ENCODE peak calls at places on chromosomes 5 and 9, in five cellular contexts. One of them, this sample, is unnamed.
A peak's percentile ranks its signal among the peaks of the same experiment; 100 is the strongest.

GRCh38 chr5:108046955-108047670 is 334.8 kb downstream of the FBXL17 start:
- DNase-seq in SJSA1: no peak
- DNase-seq in prostate gland: no peak
- DNase-seq in stomach: no peak
- DNase-seq in ovary: no peak
- DNase-seq in this sample: no peak

GRCh38 chr5:132747064-132747692 is at the start of gene CCNI2:
- DNase-seq in ovary: no peak
- DNase-seq in SJSA1: peak; percentile 46
- DNase-seq in stomach: peak; percentile 66
- DNase-seq in prostate gland: no peak
- DNase-seq in this sample: peak; percentile 83

GRCh38 chr5:168162464-168162863 is 129.0 kb upstream of the WWC1 start:
- DNase-seq in prostate gland: no peak
- DNase-seq in stomach: no peak
- DNase-seq in ovary: no peak
- DNase-seq in SJSA1: no peak
- DNase-seq in this sample: no peak

GRCh38 chr5:132501961-132502931 is 11.7 kb upstream of the IRF1 start:
- DNase-seq in SJSA1: peak; percentile 42
- DNase-seq in ovary: peak; percentile 13
- DNase-seq in prostate gland: peak; percentile 3
- DNase-seq in stomach: peak; percentile 65
- DNase-seq in this sample: peak; percentile 69

GRCh38 chr5:151692312-151692711 is 5.6 kb upstream of the SPARC start:
- DNase-seq in prostate gland: no peak
- DNase-seq in ovary: no peak
- DNase-seq in stomach: no peak
- DNase-seq in SJSA1: no peak
- DNase-seq in this sample: no peak

GRCh38 chr9:87395804-87396458 is 101.7 kb upstream of the DAPK1 start:
- DNase-seq in prostate gland: no peak
- DNase-seq in ovary: no peak
- DNase-seq in SJSA1: no peak
- DNase-seq in stomach: peak; percentile 42
- DNase-seq in this sample: no peak

GRCh38 chr5:14298126-14298847 is 155.1 kb downstream of the TRIO start:
- DNase-seq in stomach: no peak
- DNase-seq in ovary: peak; percentile 27
- DNase-seq in prostate gland: no peak
- DNase-seq in SJSA1: no peak
- DNase-seq in this sample: no peak

GRCh38 chr9:99690573-99690972 is 131.1 kb upstream of the NR4A3 start:
- DNase-seq in SJSA1: no peak
- DNase-seq in stomach: no peak
- DNase-seq in prostate gland: no peak
- DNase-seq in ovary: no peak
- DNase-seq in this sample: no peak

GRCh38 chr5:153618857-153619256 is 128.4 kb downstream of the GRIA1 start:
- DNase-seq in prostate gland: no peak
- DNase-seq in ovary: no peak
- DNase-seq in SJSA1: no peak
- DNase-seq in stomach: no peak
- DNase-seq in this sample: no peak

GRCh38 chr5:35954175-35954574 is 15.8 kb upstream of the CAPSL start:
- DNase-seq in prostate gland: no peak
- DNase-seq in ovary: no peak
- DNase-seq in stomach: no peak
- DNase-seq in SJSA1: no peak
- DNase-seq in this sample: peak; percentile 54

GRCh38 chr5:114055318-114055788 is 306.5 kb upstream of the KCNN2 start:
- DNase-seq in stomach: peak; percentile 46
- DNase-seq in SJSA1: peak; percentile 54
- DNase-seq in prostate gland: peak; percentile 9
- DNase-seq in ovary: peak; percentile 38
- DNase-seq in this sample: peak; percentile 72

GRCh38 chr5:160007610-160008009 is 1.3 kb upstream of the TTC1 start:
- DNase-seq in stomach: no peak
- DNase-seq in prostate gland: no peak
- DNase-seq in ovary: no peak
- DNase-seq in SJSA1: no peak
- DNase-seq in this sample: no peak

GRCh38 chr5:98639258-98639657 is 134.2 kb upstream of the RGMB start:
- DNase-seq in prostate gland: no peak
- DNase-seq in ovary: no peak
- DNase-seq in SJSA1: no peak
- DNase-seq in stomach: no peak
- DNase-seq in this sample: no peak

GRCh38 chr5:170783498-170784247 is at the start of gene GABRP:
- DNase-seq in prostate gland: no peak
- DNase-seq in SJSA1: no peak
- DNase-seq in stomach: peak; percentile 27
- DNase-seq in ovary: no peak
- DNase-seq in this sample: no peak

GRCh38 chr9:69385474-69386091 is 60.6 kb downstream of the ENTREP1 start:
- DNase-seq in SJSA1: no peak
- DNase-seq in stomach: peak; percentile 63
- DNase-seq in prostate gland: peak; percentile 78
- DNase-seq in ovary: no peak
- DNase-seq in this sample: no peak
- H3K27ac ChIP-seq in SJSA1: no peak overlapping the region
- H3K27ac ChIP-seq in stomach: peak overlapping the region; percentile 26
- H3K27ac ChIP-seq in prostate gland: peak overlapping the region; percentile 7
- H3K27ac ChIP-seq in ovary: no peak overlapping the region
- H3K27ac ChIP-seq in this sample: no peak overlapping the region

GRCh38 chr5:96716716-96717115 is 54.5 kb downstream of the CAST start:
- DNase-seq in ovary: no peak
- DNase-seq in stomach: no peak
- DNase-seq in prostate gland: no peak
- DNase-seq in SJSA1: no peak
- DNase-seq in this sample: no peak
- H3K27ac ChIP-seq in ovary: no peak overlapping the region
- H3K27ac ChIP-seq in stomach: no peak overlapping the region
- H3K27ac ChIP-seq in prostate gland: no peak overlapping the region
- H3K27ac ChIP-seq in SJSA1: no peak overlapping the region
- H3K27ac ChIP-seq in this sample: no peak overlapping the region

GRCh38 chr5:143138839-143139238 is 264.6 kb downstream of the NR3C1 start:
- DNase-seq in ovary: no peak
- DNase-seq in prostate gland: no peak
- DNase-seq in SJSA1: no peak
- DNase-seq in stomach: no peak
- DNase-seq in this sample: no peak

GRCh38 chr5:143141652-143142051 is 261.8 kb downstream of the NR3C1 start:
- DNase-seq in ovary: no peak
- DNase-seq in prostate gland: no peak
- DNase-seq in stomach: no peak
- DNase-seq in SJSA1: peak; percentile 94
- DNase-seq in this sample: no peak

GRCh38 chr5:143139585-143139984 is 263.9 kb downstream of the NR3C1 start:
- DNase-seq in prostate gland: no peak
- DNase-seq in ovary: no peak
- DNase-seq in SJSA1: no peak
- DNase-seq in stomach: no peak
- DNase-seq in this sample: no peak

GRCh38 chr5:143142596-143143435 is 260.7 kb downstream of the NR3C1 start:
- DNase-seq in stomach: peak; percentile 75
- DNase-seq in prostate gland: peak; percentile 82
- DNase-seq in ovary: peak; percentile 31
- DNase-seq in SJSA1: no peak
- DNase-seq in this sample: no peak

DNA sequence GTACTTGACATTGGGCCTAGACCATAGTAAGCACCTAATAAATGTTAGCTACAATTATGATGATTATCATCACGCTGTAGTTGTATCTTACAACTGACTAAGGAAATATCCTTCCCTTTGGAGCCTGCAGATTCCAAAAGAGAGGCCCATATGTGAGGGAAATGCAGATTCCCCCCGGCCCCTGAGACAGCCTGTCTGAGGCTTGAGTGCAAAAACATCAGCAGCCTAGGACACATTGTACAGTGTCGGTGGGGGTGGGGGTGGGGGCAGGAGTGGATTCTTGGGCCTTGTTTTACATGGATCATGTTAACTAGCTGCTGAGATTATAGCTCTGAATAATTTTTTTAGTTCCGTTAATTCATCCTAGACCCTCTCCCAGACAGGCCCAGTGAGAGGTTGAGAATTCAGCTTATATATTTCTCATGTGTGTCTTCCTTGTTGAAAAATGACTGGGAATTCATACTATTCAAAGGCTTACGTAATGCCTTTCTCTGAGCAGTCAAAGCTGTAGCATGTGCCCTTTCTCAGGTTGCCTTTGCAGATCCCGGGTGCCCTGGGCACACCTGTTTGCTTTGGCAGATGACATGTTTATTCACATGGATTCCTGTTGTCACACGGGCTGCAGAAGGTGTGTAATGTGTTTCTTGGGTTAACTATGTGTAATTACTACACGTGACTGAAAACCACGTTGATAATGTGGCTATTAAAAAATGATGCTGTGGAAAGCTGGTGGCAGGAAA is 262.8 kb downstream of the NR3C1 start:
- DNase-seq in ovary: no peak
- DNase-seq in prostate gland: peak; percentile 90
- DNase-seq in stomach: peak; percentile 84
- DNase-seq in SJSA1: no peak
- DNase-seq in this sample: no peak
- H3K27ac ChIP-seq in ovary: no peak overlapping the region
- H3K27ac ChIP-seq in prostate gland: peak overlapping the region; percentile 41
- H3K27ac ChIP-seq in stomach: peak overlapping the region; percentile 25
- H3K27ac ChIP-seq in SJSA1: peak overlapping the region; percentile 46
- H3K27ac ChIP-seq in this sample: no peak overlapping the region

GRCh38 chr5:157511656-157512644 is 51.9 kb downstream of the NIPAL4 start:
- DNase-seq in SJSA1: peak; percentile 100
- DNase-seq in prostate gland: peak; percentile 49
- DNase-seq in stomach: peak; percentile 74
- DNase-seq in ovary: peak; percentile 96
- DNase-seq in this sample: peak; percentile 97
- H3K27ac ChIP-seq in SJSA1: peak overlapping the region; percentile 89
- H3K27ac ChIP-seq in prostate gland: peak overlapping the region; percentile 8
- H3K27ac ChIP-seq in stomach: peak overlapping the region; percentile 73
- H3K27ac ChIP-seq in ovary: peak overlapping the region; percentile 51
- H3K27ac ChIP-seq in this sample: peak overlapping the region; percentile 71

DNA sequence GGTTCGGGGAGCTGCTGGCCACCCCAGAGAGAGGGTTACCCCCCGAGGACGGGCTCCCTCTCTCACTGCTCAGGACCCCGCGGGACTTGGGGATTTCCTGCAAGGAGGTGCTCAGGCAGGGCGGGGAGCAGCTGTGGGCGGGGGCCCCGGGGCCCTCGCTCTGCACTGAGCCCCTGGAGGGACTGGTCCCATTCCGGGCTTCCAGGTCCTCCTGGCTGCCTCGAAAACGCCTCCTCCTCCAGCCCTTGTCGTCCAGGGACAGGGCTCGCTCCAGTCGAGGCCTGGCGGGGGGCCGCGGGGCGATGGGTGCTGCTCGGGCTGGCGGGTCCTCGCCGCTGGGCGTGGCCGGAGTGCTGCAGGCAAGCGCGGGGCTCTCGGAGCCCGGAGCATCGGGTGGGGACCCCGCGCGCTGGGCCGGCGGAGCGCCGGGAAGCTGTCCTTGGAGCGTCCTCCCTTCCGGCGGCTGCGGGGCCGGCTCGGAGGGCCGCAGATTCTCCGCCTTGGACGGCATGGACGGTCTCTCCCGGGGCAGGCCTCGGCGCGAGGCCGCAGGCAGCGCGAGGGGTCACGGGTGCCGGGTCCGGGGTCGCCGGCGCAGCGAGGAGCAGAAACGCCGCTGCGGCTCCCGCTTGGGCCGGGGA is 616 bp downstream of the INPP5E start:
- DNase-seq in stomach: no peak
- DNase-seq in SJSA1: no peak
- DNase-seq in prostate gland: no peak
- DNase-seq in ovary: no peak
- DNase-seq in this sample: peak; percentile 84
- H3K27ac ChIP-seq in stomach: peak overlapping the region; percentile 80
- H3K27ac ChIP-seq in SJSA1: peak overlapping the region; percentile 71
- H3K27ac ChIP-seq in prostate gland: peak overlapping the region; percentile 67
- H3K27ac ChIP-seq in ovary: peak overlapping the region; percentile 58
- H3K27ac ChIP-seq in this sample: no peak overlapping the region

DNA sequence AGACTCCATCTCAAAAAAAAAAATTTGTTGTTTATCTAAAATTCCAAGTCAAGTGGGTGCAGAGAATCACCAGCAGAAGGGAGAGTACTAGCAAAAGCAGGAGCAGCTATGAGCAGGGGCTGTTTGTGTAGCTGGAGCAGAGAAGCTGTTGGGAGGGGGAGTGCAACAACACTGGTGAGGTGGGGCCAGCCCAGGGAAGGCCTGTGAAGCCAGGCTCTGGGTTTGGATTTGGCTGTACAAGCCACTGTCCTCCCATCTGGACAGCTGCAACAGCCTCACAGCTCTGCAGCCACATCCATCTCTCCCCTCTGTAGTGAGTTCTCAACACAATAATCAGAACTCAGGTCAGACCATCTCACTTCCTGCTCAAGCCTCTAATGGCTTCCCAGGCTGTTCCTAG is 59.4 kb downstream of the TMOD1 start:
- DNase-seq in SJSA1: no peak
- DNase-seq in prostate gland: no peak
- DNase-seq in ovary: no peak
- DNase-seq in stomach: no peak
- DNase-seq in this sample: no peak
- H3K27ac ChIP-seq in SJSA1: no peak overlapping the region
- H3K27ac ChIP-seq in prostate gland: no peak overlapping the region
- H3K27ac ChIP-seq in ovary: no peak overlapping the region
- H3K27ac ChIP-seq in stomach: no peak overlapping the region
- H3K27ac ChIP-seq in this sample: no peak overlapping the region

DNA sequence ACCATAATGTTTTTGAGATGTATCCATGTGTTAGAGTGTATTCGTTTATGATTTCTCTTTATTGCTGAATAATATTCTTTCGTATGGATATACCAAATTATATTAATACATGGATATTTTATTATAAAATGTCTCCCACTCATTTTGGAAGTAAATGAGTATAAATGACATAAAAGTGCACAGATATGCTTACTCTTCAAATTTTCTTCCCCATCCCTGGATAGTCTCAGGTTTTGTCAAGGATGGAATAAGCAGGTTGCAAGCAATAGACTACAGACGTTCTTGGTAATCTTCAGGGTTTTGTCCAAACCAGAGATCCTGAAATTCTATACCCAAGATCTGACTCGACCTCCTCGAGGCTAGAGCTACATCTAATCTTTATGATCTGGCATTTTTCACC is 50.7 kb downstream of the NIPAL4 start:
- DNase-seq in ovary: no peak
- DNase-seq in SJSA1: no peak
- DNase-seq in prostate gland: no peak
- DNase-seq in stomach: no peak
- DNase-seq in this sample: no peak
- H3K27ac ChIP-seq in ovary: peak overlapping the region; percentile 51
- H3K27ac ChIP-seq in SJSA1: peak overlapping the region; percentile 89
- H3K27ac ChIP-seq in prostate gland: no peak overlapping the region
- H3K27ac ChIP-seq in stomach: peak overlapping the region; percentile 73
- H3K27ac ChIP-seq in this sample: no peak overlapping the region

This sample was measured in kidney.